ENCODE peak calls at places on chromosomes 2 and 18, in five cellular contexts. I is body of pancreas, K is NB4, E is A549, A is upper lobe of right lung. R is an unnamed sample.
A peak's percentile ranks its signal among the peaks of the same experiment; 100 is the strongest.

GRCh38 chr2:47208852-47209606 is 53.9 kb upstream of the STPG4 start:
- DNase-seq in I (no peak), K (peak; percentile 65), E (no peak), A (no peak), R (peak; percentile 37)

GRCh38 chr2:98532761-98533160 is 75.6 kb downstream of the COA5 start:
- DNase-seq in I (no peak), K (no peak), E (no peak), A (no peak), R (no peak)

GRCh38 chr2:217491271-217491670 is 511.5 kb downstream of the TNS1 start:
- DNase-seq in I (no peak), K (peak; percentile 14), E (no peak), A (no peak), R (no peak)

GRCh38 chr2:28662044-28662443 is 89.6 kb upstream of the PPP1CB start:
- DNase-seq in I (peak; percentile 59), K (no peak), E (no peak), A (no peak), R (peak; percentile 99)

GRCh38 chr2:58680938-58681337 is 439.8 kb upstream of the FANCL start:
- DNase-seq in I (no peak), K (no peak), E (no peak), A (no peak), R (no peak)

GRCh38 chr2:20454036-20454981 is 7.4 kb downstream of the RHOB start:
- DNase-seq in I (no peak), K (no peak), E (no peak), A (no peak), R (no peak)

GRCh38 chr2:172335731-172336130 is 91.7 kb upstream of the ITGA6 start:
- DNase-seq in I (peak; percentile 50), K (peak; percentile 42), E (no peak), A (no peak), R (peak; percentile 94)

GRCh38 chr18:77065221-77065981 is 67.2 kb downstream of the MBP start:
- DNase-seq in I (peak; percentile 30), K (peak; percentile 98), E (peak; percentile 41), A (peak; percentile 83), R (peak; percentile 29)

GRCh38 chr2:200637886-200638285 is 52.1 kb downstream of the AOX1 start:
- DNase-seq in I (no peak), K (no peak), E (no peak), A (no peak), R (no peak)

GRCh38 chr18:55781481-55781957 is 193.5 kb upstream of the TCF4 start:
- DNase-seq in I (peak; percentile 25), K (peak; percentile 10), E (peak; percentile 7), A (no peak), R (no peak)
- H3K4me3 ChIP-seq in I (no peak overlapping the region), K (no peak overlapping the region), E (no peak overlapping the region), A (no peak overlapping the region), R (no peak overlapping the region)

GRCh38 chr18:2654105-2654827 is 1.3 kb upstream of the SMCHD1 start:
- DNase-seq in I (no peak), K (peak; percentile 11), E (no peak), A (no peak), R (no peak)

GRCh38 chr18:2655153-2655953 is at the start of gene SMCHD1:
- DNase-seq in I (peak; percentile 93), K (peak; percentile 87), E (peak; percentile 27), A (peak; percentile 97), R (peak; percentile 83)

GRCh38 chr18:2654828-2655152 is 736 bp upstream of the SMCHD1 start:
- DNase-seq in I (no peak), K (no peak), E (peak; percentile 29), A (no peak), R (no peak)

GRCh38 chr18:2651981-2652380 is 3.5 kb upstream of the SMCHD1 start:
- DNase-seq in I (no peak), K (no peak), E (no peak), A (no peak), R (no peak)

DNA sequence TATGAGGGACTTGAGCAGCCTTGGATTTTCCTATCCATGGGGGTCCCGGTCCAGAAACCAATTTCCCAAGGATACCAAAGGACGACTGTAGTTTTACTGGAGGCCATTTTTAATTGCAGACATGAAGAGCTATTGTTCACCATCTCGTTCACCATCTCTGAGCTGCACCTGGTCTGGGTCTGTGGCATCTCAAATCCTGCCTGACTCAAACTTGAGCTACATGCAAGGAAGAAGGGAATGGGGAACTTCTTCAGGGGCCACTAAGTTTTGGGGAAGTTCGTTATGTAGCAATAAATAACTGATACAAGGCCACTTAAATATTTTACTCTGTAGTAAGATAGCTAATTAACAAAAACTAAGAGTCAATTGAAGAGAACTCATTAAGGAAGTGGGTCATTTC is 2.1 kb upstream of the SMCHD1 start:
- DNase-seq in I (no peak), K (peak; percentile 81), E (no peak), A (no peak), R (no peak)
- H3K4me3 ChIP-seq in I (no peak overlapping the region), K (no peak overlapping the region), E (no peak overlapping the region), A (no peak overlapping the region), R (no peak overlapping the region)

GRCh38 chr2:157784169-157784822 is 91.8 kb downstream of the ACVR1 start:
- DNase-seq in I (peak; percentile 80), K (no peak), E (peak; percentile 28), A (peak; percentile 66), R (peak; percentile 89)

GRCh38 chr2:157785866-157786662 is 90.1 kb downstream of the ACVR1 start:
- DNase-seq in I (no peak), K (no peak), E (no peak), A (no peak), R (no peak)

GRCh38 chr2:157783180-157783579 is 93.0 kb downstream of the ACVR1 start:
- DNase-seq in I (peak; percentile 33), K (no peak), E (no peak), A (no peak), R (peak; percentile 46)

GRCh38 chr2:157785200-157785599 is 90.9 kb downstream of the ACVR1 start:
- DNase-seq in I (peak; percentile 32), K (no peak), E (no peak), A (no peak), R (peak; percentile 50)

GRCh38 chr2:157784823-157785175 is 91.3 kb downstream of the ACVR1 start:
- DNase-seq in I (no peak), K (no peak), E (no peak), A (no peak), R (no peak)
- H3K4me3 ChIP-seq in I (no peak overlapping the region), K (no peak overlapping the region), E (peak overlapping the region; percentile 29), A (no peak overlapping the region), R (no peak overlapping the region)

DNA sequence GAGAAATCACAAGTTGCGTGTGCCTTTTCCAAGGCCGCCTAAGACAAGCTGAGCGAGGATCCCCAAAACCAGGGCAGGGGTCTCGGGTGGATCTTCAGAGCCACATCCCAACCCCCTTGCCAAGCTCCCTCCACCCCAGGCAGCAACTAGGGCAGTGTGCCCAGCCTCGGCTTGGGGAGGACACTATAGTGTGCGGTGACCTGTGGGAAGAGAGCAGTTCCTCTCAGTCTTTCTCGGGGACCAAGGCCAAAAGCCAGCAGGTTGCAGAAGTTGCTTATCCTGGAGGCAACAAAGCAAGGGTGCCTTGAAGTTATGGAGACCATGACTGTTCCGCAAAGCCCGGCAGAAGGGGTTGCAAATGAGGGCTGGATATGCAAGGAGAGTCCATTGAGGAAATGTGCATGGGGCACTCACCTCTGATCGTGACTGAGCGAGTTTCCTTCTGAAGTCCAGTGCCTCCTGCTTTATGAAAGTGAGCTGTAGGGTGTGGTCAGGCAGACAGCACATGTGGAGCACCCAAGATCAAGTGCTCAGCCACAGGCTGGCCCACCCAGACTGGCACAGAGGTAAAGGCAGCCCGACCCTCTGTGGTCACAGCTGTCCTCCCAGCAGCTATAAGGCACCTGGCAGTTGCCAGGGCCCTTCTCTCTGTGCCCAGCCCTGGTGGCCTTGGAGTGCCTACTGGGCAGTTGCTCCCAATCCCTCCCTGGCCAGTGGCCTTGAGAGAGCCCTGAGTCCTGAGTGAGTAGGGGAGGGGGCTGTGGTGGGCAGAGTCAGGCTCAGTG is 260.5 kb downstream of the ATAD2B start:
- DNase-seq in I (no peak), K (no peak), E (no peak), A (no peak), R (no peak)
- H3K4me3 ChIP-seq in I (no peak overlapping the region), K (no peak overlapping the region), E (no peak overlapping the region), A (no peak overlapping the region), R (no peak overlapping the region)

GRCh38 chr18:56445422-56445821 is 193.0 kb downstream of the TXNL1 start:
- DNase-seq in I (no peak), K (no peak), E (no peak), A (no peak), R (no peak)
- H3K4me3 ChIP-seq in I (no peak overlapping the region), K (no peak overlapping the region), E (no peak overlapping the region), A (no peak overlapping the region), R (no peak overlapping the region)

GRCh38 chr2:120734930-120735611 is 597 bp upstream of the GLI2 start:
- DNase-seq in I (no peak), K (no peak), E (no peak), A (peak; percentile 50), R (no peak)
- H3K4me3 ChIP-seq in I (no peak overlapping the region), K (no peak overlapping the region), E (peak overlapping the region; percentile 73), A (no peak overlapping the region), R (no peak overlapping the region)